ENCODE peak calls at places on chromosomes 4 and X, in nine cellular contexts. W is NCI-H187; P is OCI-LY7; N is iPS DF 19.7; H is activated CD8-positive, alpha-beta T cell treated with anti-CD3 and anti-CD28 coated beads, Interleukin-2, amount 10 ng/mL, durations not matched to agents 7 days and 5 days; K is stimulated activated CD8-positive, alpha-beta memory T cell treated with anti-CD3 and anti-CD28 coated beads, Interleukin-15, amount 100 ng/mL, for 4 hours; R is CD4-positive, alpha-beta memory T cell; T is activated T-helper 1 cell treated with Interleukin-2 at 50 U/mL for 16 hours; V is SW480. O is an unnamed sample.

GRCh38 chr4:89545315-89545714 is 237.7 kb upstream of the GPRIN3 start:
- DNase-seq in H (no peak), V (no peak), P (no peak), R (no peak), N (no peak), W (no peak), T (no peak), K (no peak), O (no peak)

GRCh38 chr4:52568351-52568750 is 90.8 kb downstream of the USP46 start:
- DNase-seq in R (no peak), K (no peak), W (no peak), H (no peak), N (no peak), P (no peak), T (no peak), V (no peak), O (no peak)

GRCh38 chrX:31706456-31706855 is 634.6 kb upstream of the FTHL17 start:
- DNase-seq in V (no peak), T (no peak), H (no peak), W (no peak), K (no peak), P (no peak), R (no peak), N (no peak), O (no peak)

GRCh38 chrX:56797966-56798711 is 69.1 kb downstream of the NBDY start:
- DNase-seq in N (no peak), W (no peak), V (no peak), T (no peak), R (no peak), K (no peak), H (no peak), P (no peak), O (no peak)

GRCh38 chr4:5895287-5895686 is 2.4 kb upstream of the CRMP1 start:
- DNase-seq in W (no peak), V (no peak), P (no peak), H (no peak), N (no peak), K (no peak), R (no peak), T (no peak), O (no peak)

GRCh38 chr4:106306561-106306960 is 9.4 kb downstream of the TBCK start:
- DNase-seq in V (no peak), W (no peak), K (no peak), H (no peak), N (no peak), R (no peak), T (no peak), P (no peak), O (no peak)

GRCh38 chr4:121277194-121278105 is 103.4 kb downstream of the QRFPR start:
- DNase-seq in R (no peak), K (no peak), H (no peak), W (no peak), P (peak; percentile 17), V (peak; percentile 28), T (no peak), N (peak; percentile 17), O (peak; percentile 11)

GRCh38 chr4:52659016-52659721 is at the start of gene USP46:
- DNase-seq in R (peak; percentile 38), V (peak; percentile 57), K (peak; percentile 10), N (no peak), W (peak; percentile 36), P (peak; percentile 72), T (peak; percentile 32), H (peak; percentile 52), O (peak; percentile 70)

GRCh38 chr4:172096771-172097170 is 283.6 kb downstream of the GALNTL6 start:
- DNase-seq in N (no peak), W (no peak), R (no peak), K (no peak), H (no peak), T (no peak), V (no peak), P (no peak), O (no peak)

GRCh38 chrX:13087322-13088154 is 43.1 kb upstream of the FAM9C start:
- DNase-seq in T (peak; percentile 53), R (peak; percentile 90), H (peak; percentile 81), K (peak; percentile 48), V (peak; percentile 47), W (no peak), P (peak; percentile 89), N (no peak), O (peak; percentile 95)